ENCODE peak calls at places on chromosome 7, in seven cellular contexts. I is pancreas; Z is aorta; K is prostate gland; O is adrenal gland; S is CD8-positive, alpha-beta T cell; Y is heart right ventricle. V is an unnamed sample.

GRCh38 chr7:33107136-33108066 is 1.8 kb downstream of the RP9 start:
- DNase-seq in K (no peak), Y (no peak), Z (no peak), O (peak; percentile 36), S (no peak), I (peak; percentile 21), V (no peak)

GRCh38 chr7:77442631-77443420 is 26.7 kb upstream of the GSAP start:
- DNase-seq in I (no peak), S (no peak), K (no peak), Y (no peak), O (no peak), Z (no peak), V (no peak)

GRCh38 chr7:154953006-154953684 is 49.8 kb downstream of the PAXIP1 start:
- DNase-seq in Z (peak; percentile 90), K (no peak), Y (peak; percentile 54), O (peak; percentile 32), I (peak; percentile 43), S (peak; percentile 58), V (no peak)

GRCh38 chr7:149620961-149621360 is 123.4 kb upstream of the ZNF746 start:
- DNase-seq in Z (no peak), S (no peak), K (no peak), Y (no peak), I (no peak), O (no peak), V (no peak)

GRCh38 chr7:129746857-129747529 is 135.5 kb downstream of the NRF1 start:
- DNase-seq in K (no peak), S (no peak), Z (no peak), I (no peak), O (no peak), Y (no peak), V (no peak)

GRCh38 chr7:19413444-19413965 is 268.3 kb upstream of the FERD3L start:
- DNase-seq in Z (no peak), K (no peak), O (no peak), Y (no peak), S (no peak), I (no peak), V (no peak)

GRCh38 chr7:154832557-154833138 is 170.3 kb downstream of the PAXIP1 start:
- DNase-seq in K (no peak), O (no peak), Y (no peak), I (no peak), S (no peak), Z (no peak), V (no peak)

GRCh38 chr7:151673216-151673615 is 153.5 kb upstream of the RHEB start:
- DNase-seq in Z (no peak), O (no peak), K (no peak), S (no peak), I (no peak), Y (no peak), V (no peak)

GRCh38 chr7:69204936-69205335 is 393.3 kb upstream of the AUTS2 start:
- DNase-seq in Y (no peak), I (no peak), Z (peak; percentile 31), K (no peak), O (no peak), S (no peak), V (no peak)

GRCh38 chr7:82319674-82320118 is 123.9 kb downstream of the CACNA2D1 start:
- DNase-seq in O (peak; percentile 92), Y (peak; percentile 85), S (no peak), I (peak; percentile 18), K (peak; percentile 71), Z (peak; percentile 87), V (peak; percentile 95)

GRCh38 chr7:97842772-97843345 is 29.3 kb downstream of the ASNS start:
- DNase-seq in Z (no peak), S (no peak), Y (no peak), K (no peak), I (no peak), O (no peak), V (no peak)

GRCh38 chr7:75870557-75870956 is 8.3 kb upstream of the RHBDD2 start:
- DNase-seq in Y (no peak), K (no peak), S (no peak), Z (no peak), I (no peak), O (no peak), V (no peak)

GRCh38 chr7:264541-265191 is 25.3 kb upstream of the FOXL3 start:
- DNase-seq in K (peak; percentile 47), Z (peak; percentile 62), O (no peak), I (no peak), Y (no peak), S (no peak), V (no peak)

GRCh38 chr7:28409716-28410627 is 2.3 kb upstream of the CREB5 start:
- DNase-seq in S (no peak), K (peak; percentile 19), Z (peak; percentile 84), Y (peak; percentile 48), O (peak; percentile 16), I (no peak), V (peak; percentile 61)

GRCh38 chr7:82443801-82444219 is 233 bp upstream of the CACNA2D1 start:
- DNase-seq in Z (peak; percentile 95), K (peak; percentile 83), Y (peak; percentile 89), I (peak; percentile 50), O (peak; percentile 88), S (no peak), V (peak; percentile 84)

GRCh38 chr7:151550601-151551286 is 31.0 kb upstream of the RHEB start:
- DNase-seq in I (peak; percentile 43), K (no peak), S (no peak), Y (no peak), O (no peak), Z (no peak), V (no peak)

GRCh38 chr7:154928136-154929005 is 74.6 kb downstream of the PAXIP1 start:
- DNase-seq in K (peak; percentile 69), Y (no peak), I (no peak), S (peak; percentile 33), Z (no peak), O (peak; percentile 31), V (peak; percentile 10)

GRCh38 chr7:151875862-151876111 is 1.1 kb downstream of the PRKAG2 start:
- DNase-seq in O (peak; percentile 71), Z (no peak), Y (no peak), K (no peak), S (no peak), I (no peak), V (no peak)

GRCh38 chr7:106623846-106624245 is 37.1 kb downstream of the CCDC71L start:
- DNase-seq in S (no peak), Z (no peak), Y (no peak), I (no peak), O (no peak), K (no peak), V (no peak)

GRCh38 chr7:88485811-88486210 is 179.1 kb upstream of the STEAP4 start:
- DNase-seq in Z (no peak), I (no peak), Y (no peak), S (no peak), K (no peak), O (no peak), V (no peak)

GRCh38 chr7:114921636-114922150 is at the start of gene MDFIC:
- DNase-seq in O (peak; percentile 67), S (no peak), Y (peak; percentile 24), Z (no peak), I (no peak), K (no peak), V (peak; percentile 3)

GRCh38 chr7:29748286-29749099 is 57.8 kb upstream of the WIPF3 start:
- DNase-seq in Z (no peak), I (no peak), Y (no peak), S (no peak), K (no peak), O (no peak), V (no peak)

GRCh38 chr7:26195867-26196266 is 4.7 kb downstream of the HNRNPA2B1 start:
- DNase-seq in Y (no peak), Z (no peak), I (no peak), K (no peak), O (no peak), S (no peak), V (no peak)
- H3K4me3 ChIP-seq in Y (peak overlapping the region; percentile 10), Z (no peak overlapping the region), I (no peak overlapping the region), K (no peak overlapping the region), O (no peak overlapping the region), S (no peak overlapping the region), V (peak overlapping the region; percentile 98)

GRCh38 chr7:142940968-142941535 is 1.8 kb downstream of the LLCFC1 start:
- DNase-seq in K (no peak), Y (no peak), O (no peak), S (no peak), I (no peak), Z (no peak), V (no peak)
- H3K27ac ChIP-seq in K (no peak overlapping the region), Y (no peak overlapping the region), O (no peak overlapping the region), S (no peak overlapping the region), I (no peak overlapping the region), Z (no peak overlapping the region), V (no peak overlapping the region)

DNA sequence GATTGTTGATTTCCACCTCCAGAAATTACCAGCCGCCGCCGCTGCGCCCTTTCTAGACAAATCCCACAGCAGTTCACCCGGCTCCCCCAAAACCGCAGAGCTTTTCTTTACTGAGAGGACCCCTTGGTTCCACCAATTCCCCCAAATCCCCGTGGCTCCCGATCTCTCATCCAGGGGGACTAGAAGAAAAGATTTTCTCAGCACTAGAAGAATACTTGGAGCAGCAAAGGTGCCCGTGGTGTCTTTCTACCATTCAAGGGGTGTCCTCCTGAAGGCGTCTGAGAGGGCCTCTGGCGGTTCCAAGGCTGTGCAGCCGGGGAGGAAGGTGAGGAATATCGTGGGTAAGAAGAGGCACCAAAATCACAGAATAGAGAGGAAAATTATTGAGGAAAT is 13.5 kb upstream of the HOXA2 start:
- DNase-seq in S (no peak), O (no peak), K (no peak), Z (no peak), I (no peak), Y (no peak), V (no peak)
- H3K4me1 ChIP-seq in S (no peaks in the 10 kb centered on the region), O (peaks cover 10% of the 10 kb centered on the region), K (no peaks in the 10 kb centered on the region), Z (no peaks in the 10 kb centered on the region), I (no peaks in the 10 kb centered on the region), Y (peaks cover 17% of the 10 kb centered on the region), V (peaks cover 22% of the 10 kb centered on the region)

DNA sequence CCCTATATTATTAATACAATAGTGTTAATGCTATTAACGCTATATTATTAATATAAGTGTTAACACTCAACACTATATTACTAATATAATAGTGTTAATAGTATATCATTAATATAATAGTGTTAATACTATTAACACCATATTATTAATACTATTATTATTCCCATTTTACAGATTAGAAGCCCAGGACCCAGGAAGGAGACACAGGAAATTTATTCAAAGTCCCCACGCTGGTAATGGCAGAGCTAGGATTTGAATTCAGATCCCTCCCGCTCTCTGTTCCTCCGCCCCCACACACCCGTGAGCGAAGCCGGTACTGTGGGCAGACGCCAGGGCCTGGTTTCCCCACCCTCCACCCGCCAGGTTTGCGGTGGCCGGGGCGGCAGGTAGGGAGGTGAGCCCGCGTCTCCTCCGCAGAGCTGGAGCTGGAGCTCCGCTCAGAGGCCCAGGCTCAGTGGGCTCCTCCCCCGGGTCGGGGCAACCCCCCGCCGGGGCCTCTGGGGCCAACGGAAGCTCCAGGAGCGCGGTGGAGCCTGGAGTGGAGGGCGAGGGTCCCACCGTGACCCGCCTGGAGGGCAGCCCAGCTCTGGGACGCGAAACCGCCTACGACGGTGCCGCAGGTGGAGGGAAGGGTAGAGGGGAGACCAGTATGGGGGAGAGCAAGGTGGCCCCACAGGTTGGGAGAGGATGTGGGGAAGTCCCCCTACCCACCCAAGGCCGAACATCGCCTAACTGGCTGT is at the start of gene TMEM225B:
- DNase-seq in K (no peak), S (no peak), Y (no peak), I (no peak), Z (no peak), O (no peak), V (no peak)
- H3K4me3 ChIP-seq in K (no peak within 1 kb of the TSS), S (no peak within 1 kb of the TSS), Y (no peak within 1 kb of the TSS), I (no peak within 1 kb of the TSS), Z (no peak within 1 kb of the TSS), O (no peak within 1 kb of the TSS), V (no peak within 1 kb of the TSS)

V was measured in gastrocnemius medialis.